ENCODE peak calls at places on chromosomes 12 and 14, in seven cellular contexts. B is IMR-90, U is heart left ventricle, D is Peyer's patch, S is esophagus squamous epithelium, G is esophagus muscularis mucosa, M is A549. X is an unnamed sample.

GRCh38 chr12:88752183-88752582 is 171.9 kb upstream of the KITLG start:
- DNase-seq in G (no peak), B (no peak), U (no peak), S (no peak), D (no peak), M (no peak), X (no peak)

GRCh38 chr14:60175255-60175902 is 10.2 kb upstream of the DHRS7 start:
- DNase-seq in U (no peak), M (no peak), G (no peak), D (no peak), S (no peak), B (peak; percentile 27), X (no peak)

GRCh38 chr14:85416771-85417170 is 113.2 kb upstream of the FLRT2 start:
- DNase-seq in D (no peak), B (peak; percentile 77), M (peak; percentile 79), U (no peak), G (no peak), S (no peak), X (no peak)

GRCh38 chr14:71331393-71331792 is 424.1 kb downstream of the PCNX1 start:
- DNase-seq in B (no peak), S (no peak), D (no peak), M (no peak), G (no peak), U (no peak), X (no peak)

GRCh38 chr12:105352940-105353635 is 22.6 kb downstream of the C12orf75 start:
- DNase-seq in M (peak; percentile 29), S (no peak), U (no peak), B (no peak), G (no peak), D (no peak), X (no peak)

GRCh38 chr14:50038398-50039119 is 77.8 kb downstream of the VCPKMT start:
- DNase-seq in S (no peak), U (no peak), M (peak; percentile 64), D (no peak), B (peak; percentile 98), G (no peak), X (peak; percentile 47)

GRCh38 chr14:50083467-50084337 is 32.7 kb downstream of the VCPKMT start:
- DNase-seq in B (peak; percentile 75), M (no peak), S (no peak), G (no peak), U (no peak), D (no peak), X (no peak)

GRCh38 chr14:90726656-90727055 is 89.6 kb downstream of the TTC7B start:
- DNase-seq in B (peak; percentile 37), S (no peak), G (peak; percentile 93), U (no peak), D (peak; percentile 62), M (peak; percentile 44), X (peak; percentile 38)

GRCh38 chr14:71165121-71165574 is 257.9 kb downstream of the PCNX1 start:
- DNase-seq in S (no peak), U (no peak), M (no peak), G (no peak), D (peak; percentile 70), B (peak; percentile 6), X (peak; percentile 82)

GRCh38 chr12:95118138-95118787 is 44.8 kb upstream of the NR2C1 start:
- DNase-seq in S (no peak), G (no peak), D (no peak), U (no peak), B (peak; percentile 89), M (peak; percentile 80), X (no peak)

GRCh38 chr12:117564885-117565284 is 203.5 kb upstream of the NOS1 start:
- DNase-seq in S (no peak), B (no peak), D (no peak), M (peak; percentile 9), U (no peak), G (no peak), X (no peak)

GRCh38 chr14:94384342-94384741 is 4.1 kb downstream of the SERPINA1 start:
- DNase-seq in M (no peak), S (no peak), B (no peak), D (no peak), U (no peak), G (no peak), X (no peak)

GRCh38 chr14:56189306-56189705 is 71.1 kb downstream of the PELI2 start:
- DNase-seq in G (peak; percentile 21), B (peak; percentile 91), M (peak; percentile 61), U (no peak), S (no peak), D (no peak), X (no peak)

GRCh38 chr14:55532645-55533309 is 47.2 kb upstream of the KTN1 start:
- DNase-seq in U (no peak), D (no peak), G (no peak), M (no peak), S (no peak), B (no peak), X (no peak)

GRCh38 chr12:120514002-120514401 is 15.0 kb downstream of the COQ5 start:
- DNase-seq in G (no peak), S (no peak), U (no peak), M (no peak), D (no peak), B (no peak), X (no peak)
- H3K4me1 ChIP-seq in G (no peaks in the 10 kb centered on the region), S (no peaks in the 10 kb centered on the region), U (no peaks in the 10 kb centered on the region), M (no peaks in the 10 kb centered on the region), D (no peaks in the 10 kb centered on the region), B (no peaks in the 10 kb centered on the region), X (no peaks in the 10 kb centered on the region)

GRCh38 chr12:53601296-53601847 is 24.8 kb downstream of the ATF7 start:
- DNase-seq in M (no peak), S (no peak), D (peak; percentile 32), U (no peak), B (no peak), G (no peak), X (no peak)
- TF ChIP-seq CTCF in M (no peak), S (no peak), D (no peak), U (no peak), B (no peak), G (no peak), X (no peak)

GRCh38 chr14:68544150-68544892 is 248.5 kb downstream of the ZFP36L1 start:
- DNase-seq in U (peak; percentile 63), S (no peak), G (peak; percentile 94), D (peak; percentile 71), M (no peak), B (peak; percentile 100), X (peak; percentile 44)
- TF ChIP-seq POLR2A in U (no peak), S (peak; percentile 30), G (no peak), D (no peak), M (no peak), B (peak; percentile 39), X (no peak)

DNA sequence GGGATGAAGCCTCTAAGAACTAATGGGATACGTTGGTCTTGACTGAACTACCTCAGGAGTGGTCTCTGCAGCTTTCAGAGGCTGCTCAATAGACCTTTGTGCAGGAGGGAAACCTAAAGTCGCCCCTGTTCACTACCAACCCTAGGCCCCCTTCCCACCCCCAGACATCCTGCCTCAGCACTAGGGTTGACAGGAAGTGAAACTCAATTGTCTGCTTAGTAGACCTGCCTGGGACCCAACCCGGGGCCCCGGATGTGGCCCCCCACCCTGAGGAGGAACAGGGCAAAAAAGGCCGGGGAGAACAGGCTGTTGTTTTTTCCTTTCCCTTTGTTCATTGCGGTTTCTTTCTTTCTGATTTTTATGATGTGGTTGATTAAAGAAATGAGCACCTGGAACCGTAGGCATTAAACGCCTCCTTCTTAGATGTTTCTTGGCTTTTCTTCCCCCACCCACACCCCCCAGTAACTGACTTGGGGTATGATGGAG is 1.6 kb upstream of the DGKA start:
- DNase-seq in G (no peak), D (peak; percentile 95), U (no peak), S (no peak), B (no peak), M (no peak), X (no peak)
- H3K4me1 ChIP-seq in G (peaks cover 77% of the 10 kb centered on the region), D (no peaks in the 10 kb centered on the region), U (peaks cover 53% of the 10 kb centered on the region), S (peaks cover 35% of the 10 kb centered on the region), B (peaks cover 18% of the 10 kb centered on the region), M (peaks cover 50% of the 10 kb centered on the region), X (peaks cover 32% of the 10 kb centered on the region)

DNA sequence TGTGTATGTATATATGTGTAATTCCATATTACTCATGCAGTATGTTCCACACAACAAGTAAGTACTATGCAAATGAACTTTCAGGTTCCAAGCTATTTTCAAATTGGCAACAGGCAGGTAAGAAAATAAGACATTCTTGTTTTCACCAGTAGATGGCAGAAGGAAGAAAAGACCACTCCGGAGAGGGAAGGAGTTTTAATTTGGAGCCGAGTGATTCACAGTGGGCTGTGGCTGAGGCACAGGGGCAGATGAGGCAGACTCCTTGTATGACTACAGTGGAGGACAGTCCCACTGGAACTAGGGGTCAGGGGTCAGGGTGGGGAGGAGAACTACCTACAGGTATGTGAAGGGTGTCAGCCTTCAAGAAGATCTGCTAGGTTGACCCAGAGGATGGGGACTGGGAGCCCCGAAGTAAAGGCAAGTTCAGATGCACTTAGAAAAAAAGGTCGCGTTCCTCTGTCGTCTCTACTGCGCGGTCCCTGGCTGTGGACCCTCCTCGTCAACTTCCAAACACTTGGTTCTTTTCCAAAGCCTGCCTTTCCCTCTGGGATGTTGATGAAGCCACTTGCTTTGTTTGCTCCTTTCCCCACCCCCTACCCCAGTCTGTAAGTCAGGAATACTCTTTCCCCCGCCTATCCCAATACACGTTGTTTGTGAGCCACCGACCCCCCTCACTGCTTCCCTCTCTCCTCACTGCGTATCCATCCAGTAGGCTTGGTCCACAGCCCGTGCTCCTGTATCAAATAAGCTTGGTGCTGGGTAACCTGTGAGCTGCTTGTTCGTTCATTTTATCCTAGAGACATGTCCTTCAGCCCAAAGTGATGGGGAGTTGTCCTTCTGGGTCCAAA is 24.1 kb downstream of the DDX47 start:
- DNase-seq in G (no peak), S (no peak), U (no peak), B (peak; percentile 84), D (peak; percentile 81), M (peak; percentile 81), X (peak; percentile 60)
- TF ChIP-seq CTCF in G (peak; percentile 53), S (peak; percentile 22), U (peak; percentile 30), B (peak; percentile 73), D (peak; percentile 69), M (peak; percentile 79), X (peak; percentile 70)

X was measured in adrenal gland.